ENCODE peak calls at places on chromosomes 16 and 17, in seven cellular contexts. Z is effector memory CD8-positive, alpha-beta T cell; M is HT-29; N is stimulated activated CD8-positive, alpha-beta memory T cell treated with anti-CD3 and anti-CD28 coated beads, Interleukin-4, amount 100 ng/mL, for 4 hours; A is left kidney; E is activated T-helper 2 cell treated with anti-CD3 and anti-CD28 coated beads, Interferon-gamma antibody, Interleukin-2, Interleukin-4, amounts not matched to agents 10 μg/mL and 5 μg/mL and 100 μg/mL, durations not matched to agents 14 hours and 24 hours and 36 hours; F is T follicular helper cell. X is an unnamed sample.

GRCh38 chr16:67104845-67105244 is 4.9 kb upstream of the PHAF1 start:
- DNase-seq in M (no peak), Z (no peak), A (no peak), F (no peak), N (no peak), E (no peak), X (no peak)

GRCh38 chr16:1078579-1079021 is 6.1 kb downstream of the SSTR5 start:
- DNase-seq in N (no peak), E (no peak), M (peak; percentile 84), A (peak; percentile 80), Z (no peak), F (no peak), X (no peak)

GRCh38 chr16:56226840-56227525 is 35.7 kb downstream of the GNAO1 start:
- DNase-seq in N (no peak), F (no peak), E (no peak), A (no peak), Z (no peak), M (no peak), X (no peak)

GRCh38 chr17:59284317-59284716 is 47.1 kb upstream of the YPEL2 start:
- DNase-seq in Z (no peak), N (no peak), E (no peak), A (peak; percentile 2), M (no peak), F (no peak), X (no peak)

GRCh38 chr17:4420692-4421131 is 13.0 kb upstream of the SPNS3 start:
- DNase-seq in A (peak; percentile 89), E (peak; percentile 59), F (peak; percentile 30), Z (peak; percentile 60), M (peak; percentile 79), N (no peak), X (no peak)

GRCh38 chr17:65370669-65371126 is 190.8 kb downstream of the AXIN2 start:
- DNase-seq in E (no peak), M (peak; percentile 99), A (no peak), F (no peak), Z (peak; percentile 12), N (no peak), X (peak; percentile 80)

GRCh38 chr17:17403899-17404576 is 72.8 kb upstream of the MED9 start:
- DNase-seq in M (no peak), Z (peak; percentile 54), N (no peak), F (peak; percentile 20), E (no peak), A (peak; percentile 58), X (peak; percentile 93)

GRCh38 chr17:10117581-10118001 is 80.8 kb downstream of the GAS7 start:
- DNase-seq in Z (peak; percentile 28), N (no peak), F (no peak), M (no peak), A (no peak), E (no peak), X (peak; percentile 87)

GRCh38 chr17:77311371-77311981 is 170.7 kb downstream of the SEC14L1 start:
- DNase-seq in N (no peak), Z (no peak), F (no peak), M (no peak), E (no peak), A (no peak), X (peak; percentile 61)

GRCh38 chr17:43226393-43226792 is 2.0 kb downstream of the CCDC200 start:
- DNase-seq in Z (no peak), F (no peak), N (no peak), E (no peak), M (no peak), A (no peak), X (no peak)

GRCh38 chr17:81129711-81130367 is 35.5 kb upstream of the PVALEF start:
- DNase-seq in M (no peak), Z (no peak), N (no peak), F (no peak), E (no peak), A (no peak), X (no peak)

GRCh38 chr16:85187002-85187401 is 74.7 kb upstream of the CIBAR2 start:
- DNase-seq in Z (no peak), F (no peak), A (no peak), E (no peak), N (no peak), M (no peak), X (no peak)

GRCh38 chr16:84293406-84293805 is 1.3 kb upstream of the WFDC1 start:
- DNase-seq in E (no peak), M (no peak), A (no peak), N (no peak), Z (no peak), F (no peak), X (no peak)

GRCh38 chr16:9996191-9996590 is 186.0 kb downstream of the GRIN2A start:
- DNase-seq in Z (no peak), A (peak; percentile 93), E (no peak), N (no peak), M (no peak), F (no peak), X (no peak)

GRCh38 chr17:43552229-43552837 is 6.2 kb upstream of the ETV4 start:
- DNase-seq in M (no peak), E (no peak), F (no peak), A (peak; percentile 47), Z (no peak), N (no peak), X (no peak)

GRCh38 chr16:66406534-66407368 is 20.3 kb upstream of the BEAN1 start:
- DNase-seq in Z (peak; percentile 87), N (peak; percentile 66), M (peak; percentile 89), E (peak; percentile 78), F (peak; percentile 80), A (peak; percentile 85), X (peak; percentile 96)

GRCh38 chr16:66830422-66831404 is at the start of gene NAE1:
- DNase-seq in Z (peak; percentile 85), M (peak; percentile 93), A (peak; percentile 96), E (peak; percentile 89), F (peak; percentile 84), N (peak; percentile 69), X (peak; percentile 97)

GRCh38 chr17:50932584-50932901 is 66.4 kb upstream of the TOB1 start:
- DNase-seq in N (no peak), Z (no peak), A (no peak), F (no peak), E (no peak), M (no peak), X (peak; percentile 70)

GRCh38 chr16:49347476-49347875 is 26.1 kb upstream of the C16orf78 start:
- DNase-seq in E (no peak), Z (no peak), N (no peak), A (no peak), M (no peak), F (no peak), X (no peak)

GRCh38 chr17:1153795-1154546 is 25.8 kb downstream of the ABR start:
- DNase-seq in A (peak; percentile 86), N (no peak), Z (no peak), E (no peak), M (peak; percentile 13), F (no peak), X (no peak)

GRCh38 chr17:1511290-1511689 is 5.1 kb downstream of the INPP5K start:
- DNase-seq in F (no peak), M (no peak), E (no peak), A (no peak), Z (no peak), N (no peak), X (no peak)

GRCh38 chr17:74851612-74852236 is 8.0 kb downstream of the GRIN2C start:
- DNase-seq in M (no peak), E (no peak), N (no peak), Z (no peak), A (no peak), F (no peak), X (no peak)

X was measured in spleen.